ENCODE peak calls at places on chromosomes 1 and 21, in six cellular contexts. B is endothelial cell, V is Calu3, Z is breast epithelium, Q is right lobe of liver, P is AG09319. A is an unnamed sample.

GRCh38 chr1:22969224-22969829 is 3.3 kb downstream of the LACTBL1 start:
- DNase-seq in B (no peak), V (no peak), Z (no peak), Q (no peak), P (peak; percentile 25), A (no peak)

GRCh38 chr1:248849152-248849551 is 9.7 kb downstream of the ZNF692 start:
- DNase-seq in B (no peak), V (no peak), Z (no peak), Q (no peak), P (no peak), A (no peak)

GRCh38 chr21:46557919-46558392 is 46.9 kb downstream of the S100B start:
- DNase-seq in B (no peak), V (no peak), Z (no peak), Q (peak; percentile 46), P (no peak), A (no peak)

GRCh38 chr1:229117664-229118300 is 153.1 kb upstream of the RAB4A start:
- DNase-seq in B (no peak), V (peak; percentile 76), Z (peak; percentile 62), Q (peak; percentile 91), P (no peak), A (no peak)

GRCh38 chr1:83996621-83997020 is 2.3 kb downstream of the TTLL7 start:
- DNase-seq in B (no peak), V (no peak), Z (no peak), Q (no peak), P (no peak), A (no peak)

GRCh38 chr1:117568999-117569398 is 36.8 kb upstream of the TENT5C start:
- DNase-seq in B (no peak), V (no peak), Z (no peak), Q (no peak), P (no peak), A (no peak)

GRCh38 chr1:58997637-58998036 is 213.8 kb upstream of the JUN start:
- DNase-seq in B (no peak), V (no peak), Z (no peak), Q (no peak), P (no peak), A (no peak)

GRCh38 chr1:207858271-207858670 is 52.7 kb downstream of the CD34 start:
- DNase-seq in B (no peak), V (no peak), Z (no peak), Q (no peak), P (no peak), A (no peak)

GRCh38 chr1:67700692-67701410 is 15.8 kb downstream of the GADD45A start:
- DNase-seq in B (peak; percentile 41), V (peak; percentile 44), Z (no peak), Q (no peak), P (no peak), A (no peak)

GRCh38 chr1:226201029-226201593 is 14.6 kb upstream of the ACBD3 start:
- DNase-seq in B (peak; percentile 25), V (peak; percentile 19), Z (no peak), Q (no peak), P (no peak), A (no peak)

GRCh38 chr1:64470670-64471217 is 815 bp downstream of the CACHD1 start:
- DNase-seq in B (peak; percentile 52), V (peak; percentile 38), Z (no peak), Q (peak; percentile 55), P (no peak), A (no peak)

GRCh38 chr1:175920401-175920800 is 177.0 kb upstream of the TNR start:
- DNase-seq in B (no peak), V (no peak), Z (no peak), Q (no peak), P (no peak), A (no peak)

GRCh38 chr1:175922254-175922881 is 179.0 kb upstream of the TNR start:
- DNase-seq in B (no peak), V (no peak), Z (no peak), Q (no peak), P (no peak), A (no peak)

GRCh38 chr1:175918364-175918801 is 175.0 kb upstream of the TNR start:
- DNase-seq in B (no peak), V (no peak), Z (no peak), Q (no peak), P (no peak), A (no peak)

GRCh38 chr1:175914115-175914514 is 170.7 kb upstream of the TNR start:
- DNase-seq in B (no peak), V (no peak), Z (no peak), Q (no peak), P (no peak), A (no peak)

DNA sequence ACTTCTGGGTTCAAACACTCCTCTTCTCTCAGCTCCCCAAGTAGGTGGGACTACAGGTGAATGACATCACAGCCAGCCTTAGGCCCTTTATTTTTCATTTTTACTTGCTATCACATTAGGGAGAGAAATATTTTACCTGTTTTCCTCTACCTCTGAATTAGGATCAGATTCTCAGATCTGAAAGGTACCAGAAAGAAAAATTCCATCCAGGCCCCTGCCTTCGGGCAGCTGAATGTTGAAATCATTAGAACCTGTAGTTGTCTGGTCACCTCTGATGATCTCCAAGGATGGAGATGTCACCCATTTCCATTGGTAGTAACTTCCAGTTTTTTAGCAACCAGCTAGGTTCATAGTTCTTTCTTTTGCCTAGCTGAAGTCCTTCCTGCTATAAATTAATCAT is 175.6 kb upstream of the TNR start:
- DNase-seq in B (no peak), V (no peak), Z (no peak), Q (no peak), P (no peak), A (no peak)
- TF ChIP-seq CTCF in B (no peak), V (no peak), Z (no peak), Q (no peak), P (no peak), A (no peak)

GRCh38 chr1:205976708-205977107 is 26.5 kb downstream of the RAB7B start:
- DNase-seq in B (no peak), V (no peak), Z (no peak), Q (no peak), P (no peak), A (no peak)

GRCh38 chr1:205976036-205976435 is 27.2 kb downstream of the RAB7B start:
- DNase-seq in B (no peak), V (no peak), Z (no peak), Q (no peak), P (no peak), A (no peak)

GRCh38 chr1:205978676-205979075 is 24.5 kb downstream of the RAB7B start:
- DNase-seq in B (no peak), V (no peak), Z (no peak), Q (no peak), P (no peak), A (no peak)

GRCh38 chr1:205979301-205979700 is 23.9 kb downstream of the RAB7B start:
- DNase-seq in B (no peak), V (no peak), Z (no peak), Q (no peak), P (no peak), A (no peak)

GRCh38 chr1:205977348-205978014 is 25.7 kb downstream of the RAB7B start:
- DNase-seq in B (peak; percentile 79), V (peak; percentile 91), Z (peak; percentile 57), Q (peak; percentile 79), P (peak; percentile 72), A (no peak)
- TF ChIP-seq CTCF in B (peak; percentile 92), V (peak; percentile 98), Z (peak; percentile 95), Q (peak; percentile 92), P (peak; percentile 97), A (peak; percentile 99)

DNA sequence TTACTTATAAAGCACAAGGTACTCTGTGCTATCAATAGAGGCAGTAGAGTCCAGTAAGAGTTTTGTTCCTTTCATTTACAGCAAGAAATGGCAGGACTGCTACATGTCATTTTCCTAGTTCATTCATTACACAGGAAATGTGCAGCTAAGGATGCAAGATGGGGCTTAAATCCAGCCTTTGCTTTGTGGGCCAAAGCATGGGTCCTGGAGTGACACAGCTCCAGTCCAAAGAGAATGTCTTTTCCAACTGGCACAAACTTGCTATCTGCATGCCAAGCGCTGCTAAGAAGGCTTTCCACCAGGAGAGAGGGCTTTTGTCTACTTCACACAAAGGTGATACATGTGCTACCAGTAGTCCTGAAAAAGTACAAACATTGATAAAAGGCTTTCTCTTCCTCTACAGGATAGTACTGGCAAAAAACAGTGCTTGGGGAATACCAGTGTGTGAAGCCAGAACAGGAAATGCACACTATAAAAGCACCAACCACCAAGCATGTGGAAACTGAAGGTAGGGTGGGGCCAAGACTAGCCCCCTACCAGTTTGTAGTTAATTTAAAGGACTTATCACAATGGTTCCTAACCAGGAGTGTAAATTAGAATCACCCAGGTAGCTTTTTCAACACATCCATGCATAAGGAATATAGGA is 68.7 kb downstream of the ARID4B start:
- DNase-seq in B (no peak), V (no peak), Z (no peak), Q (no peak), P (no peak), A (no peak)
- TF ChIP-seq CTCF in B (no peak), V (no peak), Z (no peak), Q (no peak), P (no peak), A (no peak)

GRCh38 chr1:160108888-160109662 is 6.5 kb upstream of the ATP1A2 start:
- DNase-seq in B (peak; percentile 58), V (peak; percentile 47), Z (no peak), Q (no peak), P (no peak), A (no peak)
- TF ChIP-seq CTCF in B (peak; percentile 49), V (peak; percentile 57), Z (no peak), Q (peak; percentile 34), P (peak; percentile 43), A (peak; percentile 74)

GRCh38 chr1:2861143-2861987 is 59.9 kb upstream of the TTC34 start:
- DNase-seq in B (no peak), V (no peak), Z (no peak), Q (peak; percentile 35), P (no peak), A (peak; percentile 81)
- TF ChIP-seq CTCF in B (no peak), V (no peak), Z (no peak), Q (no peak), P (no peak), A (no peak)

GRCh38 chr1:162213281-162213909 is 143.9 kb downstream of the NOS1AP start:
- DNase-seq in B (no peak), V (peak; percentile 76), Z (peak; percentile 95), Q (peak; percentile 90), P (no peak), A (no peak)
- TF ChIP-seq CTCF in B (no peak), V (no peak), Z (no peak), Q (no peak), P (no peak), A (no peak)

A was measured in chondrocyte.